ENCODE peak calls at places on chromosomes 4 and X, in six cellular contexts. One of them, this sample, is unnamed.

GRCh38 chrX:41600266-41600665 is 88.5 kb upstream of the GPR34 start:
- DNase-seq in Right ventricle myocardium superior: no peak
- DNase-seq in T follicular helper cell: no peak
- DNase-seq in T-helper 9 cell: no peak
- DNase-seq in stimulated activated CD4-positive, alpha-beta T cell treated with anti-CD3 and anti-CD28 coated beads, Interleukin-4, amount 100 ng/mL, for 24 hours: no peak
- DNase-seq in left colon: no peak
- DNase-seq in this sample: no peak

GRCh38 chr4:151355155-151355554 is 29.8 kb upstream of the SH3D19 start:
- DNase-seq in Right ventricle myocardium superior: no peak
- DNase-seq in T follicular helper cell: no peak
- DNase-seq in T-helper 9 cell: no peak
- DNase-seq in stimulated activated CD4-positive, alpha-beta T cell treated with anti-CD3 and anti-CD28 coated beads, Interleukin-4, amount 100 ng/mL, for 24 hours: no peak
- DNase-seq in left colon: no peak
- DNase-seq in this sample: no peak

GRCh38 chr4:140581078-140581477 is 12.3 kb upstream of the UCP1 start:
- DNase-seq in Right ventricle myocardium superior: no peak
- DNase-seq in T follicular helper cell: no peak
- DNase-seq in T-helper 9 cell: no peak
- DNase-seq in stimulated activated CD4-positive, alpha-beta T cell treated with anti-CD3 and anti-CD28 coated beads, Interleukin-4, amount 100 ng/mL, for 24 hours: no peak
- DNase-seq in left colon: no peak
- DNase-seq in this sample: no peak

GRCh38 chr4:109574443-109574850 is 14.4 kb downstream of the MCUB start:
- DNase-seq in Right ventricle myocardium superior: no peak
- DNase-seq in T follicular helper cell: no peak
- DNase-seq in T-helper 9 cell: no peak
- DNase-seq in stimulated activated CD4-positive, alpha-beta T cell treated with anti-CD3 and anti-CD28 coated beads, Interleukin-4, amount 100 ng/mL, for 24 hours: peak
- DNase-seq in left colon: no peak
- DNase-seq in this sample: no peak

GRCh38 chrX:152876931-152877840 is 20.7 kb upstream of the ZNF185 start:
- DNase-seq in Right ventricle myocardium superior: no peak
- DNase-seq in T follicular helper cell: no peak
- DNase-seq in T-helper 9 cell: no peak
- DNase-seq in stimulated activated CD4-positive, alpha-beta T cell treated with anti-CD3 and anti-CD28 coated beads, Interleukin-4, amount 100 ng/mL, for 24 hours: no peak
- DNase-seq in left colon: no peak
- DNase-seq in this sample: no peak

GRCh38 chr4:138049350-138049749 is 192.8 kb downstream of the SLC7A11 start:
- DNase-seq in Right ventricle myocardium superior: no peak
- DNase-seq in T follicular helper cell: no peak
- DNase-seq in T-helper 9 cell: no peak
- DNase-seq in stimulated activated CD4-positive, alpha-beta T cell treated with anti-CD3 and anti-CD28 coated beads, Interleukin-4, amount 100 ng/mL, for 24 hours: no peak
- DNase-seq in left colon: no peak
- DNase-seq in this sample: no peak

GRCh38 chrX:18714910-18715309 is 7.5 kb downstream of the PPEF1 start:
- DNase-seq in Right ventricle myocardium superior: no peak
- DNase-seq in T follicular helper cell: no peak
- DNase-seq in T-helper 9 cell: no peak
- DNase-seq in stimulated activated CD4-positive, alpha-beta T cell treated with anti-CD3 and anti-CD28 coated beads, Interleukin-4, amount 100 ng/mL, for 24 hours: no peak
- DNase-seq in left colon: no peak
- DNase-seq in this sample: no peak

GRCh38 chr4:87017580-87018061 is 82.8 kb downstream of the AFF1 start:
- DNase-seq in Right ventricle myocardium superior: no peak
- DNase-seq in T follicular helper cell: no peak
- DNase-seq in T-helper 9 cell: no peak
- DNase-seq in stimulated activated CD4-positive, alpha-beta T cell treated with anti-CD3 and anti-CD28 coated beads, Interleukin-4, amount 100 ng/mL, for 24 hours: peak
- DNase-seq in left colon: no peak
- DNase-seq in this sample: no peak

This sample was measured in mucosa of descending colon.